ENCODE peak calls at places on chromosomes 4 and X, in five cellular contexts. V is H1, G is K562, A is GM12878, L is HepG2. U is an unnamed sample.
A peak's percentile ranks its signal among the peaks of the same experiment; 100 is the strongest.

GRCh38 chr4:40915318-40916217 is 165.8 kb downstream of the NSUN7 start:
- DNase-seq in V (no peak), G (no peak), A (no peak), L (no peak), U (no peak)

GRCh38 chr4:2273221-2273620 is 11.3 kb upstream of the MXD4 start:
- DNase-seq in V (no peak), G (no peak), A (no peak), L (no peak), U (no peak)

GRCh38 chrX:43677993-43678392 is 21.9 kb downstream of the MAOA start:
- DNase-seq in V (no peak), G (no peak), A (no peak), L (no peak), U (no peak)

GRCh38 chr4:113675731-113676707 is 85.5 kb downstream of the CAMK2D start:
- DNase-seq in V (no peak), G (no peak), A (no peak), L (peak; percentile 21), U (no peak)

GRCh38 chr4:139301821-139302611 is at the start of gene NDUFC1:
- DNase-seq in V (peak; percentile 75), G (peak; percentile 52), A (peak; percentile 41), L (peak; percentile 52), U (no peak)

GRCh38 chrX:103215037-103215767 is at the start of gene BEX4:
- DNase-seq in V (peak; percentile 84), G (peak; percentile 85), A (no peak), L (no peak), U (peak; percentile 6)

GRCh38 chr4:3652586-3652985 is 113.6 kb upstream of the ADRA2C start:
- DNase-seq in V (no peak), G (no peak), A (no peak), L (no peak), U (no peak)

GRCh38 chrX:153973127-153974002 is 811 bp downstream of the TMEM187 start:
- DNase-seq in V (no peak), G (no peak), A (no peak), L (peak; percentile 40), U (no peak)

GRCh38 chr4:112515278-112516075 is 503 bp downstream of the NEUROG2 start:
- DNase-seq in V (peak; percentile 79), G (peak; percentile 41), A (no peak), L (no peak), U (no peak)

GRCh38 chrX:13750812-13751211 is 16.3 kb downstream of the OFD1 start:
- DNase-seq in V (no peak), G (no peak), A (no peak), L (no peak), U (no peak)

GRCh38 chr4:83189631-83190136 is 75.2 kb upstream of the PLAC8 start:
- DNase-seq in V (no peak), G (no peak), A (no peak), L (peak; percentile 92), U (no peak)

GRCh38 chr4:128830906-128831525 is 21.5 kb downstream of the JADE1 start:
- DNase-seq in V (no peak), G (no peak), A (no peak), L (no peak), U (no peak)

GRCh38 chrX:63128509-63128908 is 222.6 kb downstream of the SPIN4 start:
- DNase-seq in V (peak; percentile 43), G (no peak), A (peak; percentile 53), L (peak; percentile 11), U (peak; percentile 16)

GRCh38 chr4:183130328-183131155 is 31.5 kb downstream of the WWC2 start:
- DNase-seq in V (no peak), G (no peak), A (no peak), L (no peak), U (no peak)
- H3K4me3 ChIP-seq in V (no peak overlapping the region), G (no peak overlapping the region), A (no peak overlapping the region), L (no peak overlapping the region), U (no peak overlapping the region)

DNA sequence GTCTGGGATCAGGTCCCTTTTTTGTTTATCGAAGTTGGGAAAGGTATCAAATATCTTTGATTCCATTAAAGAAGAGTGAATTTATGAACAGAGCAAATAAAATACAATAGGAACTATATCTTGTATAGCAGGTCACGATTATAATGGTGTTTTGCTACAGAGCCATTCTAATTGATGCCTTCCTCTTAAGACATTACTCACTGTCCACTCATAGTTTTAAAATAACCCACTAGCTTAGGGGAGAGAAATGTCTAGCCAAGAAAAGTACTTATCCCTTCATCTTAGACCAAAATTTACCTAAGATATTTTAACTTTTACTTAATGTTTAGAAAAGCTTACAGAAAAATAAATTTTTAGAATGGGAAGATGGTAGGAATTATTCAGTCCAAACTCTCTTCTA is 112.0 kb upstream of the PABPC4L start:
- DNase-seq in V (no peak), G (no peak), A (no peak), L (no peak), U (no peak)
- TF ChIP-seq SP1 in V (no peak), G (no peak), A (no peak), L (no peak), U (no peak)

DNA sequence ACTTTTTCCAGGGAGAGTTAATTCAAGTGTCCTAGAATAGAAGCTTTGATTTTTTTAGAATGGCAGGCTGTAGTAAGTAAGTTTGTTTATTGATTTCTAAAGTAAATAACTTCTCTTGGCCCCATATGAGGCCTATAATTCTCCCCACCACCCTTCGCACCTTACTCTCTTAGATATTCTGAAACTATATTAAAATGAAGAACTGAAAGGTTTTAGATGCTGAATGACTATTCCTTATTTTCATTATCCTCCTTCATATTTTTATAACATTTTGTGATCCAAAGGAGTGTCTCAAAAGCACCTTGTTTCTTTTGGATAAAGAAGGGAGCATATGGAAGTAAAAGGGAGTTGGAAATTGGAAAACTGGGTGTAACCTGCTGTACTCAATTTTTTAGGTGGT is 70.3 kb downstream of the IRS4 start:
- DNase-seq in V (no peak), G (no peak), A (no peak), L (no peak), U (no peak)
- TF ChIP-seq RAD21 in V (no peak), G (no peak), A (no peak), L (no peak), U (no peak)

GRCh38 chrX:54808109-54808604 is 612 bp downstream of the MAGED2 start:
- DNase-seq in V (peak; percentile 80), G (peak; percentile 55), A (no peak), L (peak; percentile 2), U (peak; percentile 6)

GRCh38 chrX:54811301-54811885 is 3.8 kb downstream of the MAGED2 start:
- DNase-seq in V (no peak), G (no peak), A (no peak), L (no peak), U (no peak)

GRCh38 chrX:54812306-54812705 is 4.8 kb downstream of the MAGED2 start:
- DNase-seq in V (no peak), G (no peak), A (no peak), L (no peak), U (no peak)

GRCh38 chrX:54808605-54809483 is 1.3 kb downstream of the MAGED2 start:
- DNase-seq in V (peak; percentile 90), G (peak; percentile 95), A (peak; percentile 92), L (peak; percentile 92), U (peak; percentile 87)

DNA sequence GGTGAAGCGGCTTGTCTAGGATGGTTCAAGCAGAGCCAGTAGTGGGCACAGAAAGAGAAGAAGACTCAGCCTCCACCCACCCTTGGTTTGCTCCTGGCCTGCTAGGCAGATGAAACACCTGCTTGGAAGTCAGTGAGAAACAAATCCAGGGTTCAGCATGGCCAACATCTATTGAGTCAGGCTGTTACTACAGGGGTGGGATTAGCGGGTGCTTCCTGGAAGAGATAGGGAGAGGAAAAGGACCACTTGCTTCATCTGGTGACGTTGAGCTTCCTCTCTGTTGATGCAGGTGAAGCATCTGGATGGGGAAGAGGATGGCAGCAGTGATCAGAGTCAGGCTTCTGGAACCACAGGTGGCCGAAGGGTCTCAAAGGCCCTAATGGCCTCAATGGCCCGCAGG is 3.0 kb downstream of the MAGED2 start:
- DNase-seq in V (no peak), G (no peak), A (no peak), L (no peak), U (no peak)
- H3K4me3 ChIP-seq in V (no peak overlapping the region), G (no peak overlapping the region), A (no peak overlapping the region), L (peak overlapping the region; percentile 73), U (no peak overlapping the region)

GRCh38 chr4:7166981-7167700 is 25.2 kb upstream of the SORCS2 start:
- DNase-seq in V (no peak), G (no peak), A (no peak), L (no peak), U (no peak)

GRCh38 chr4:7169134-7169533 is 23.2 kb upstream of the SORCS2 start:
- DNase-seq in V (no peak), G (no peak), A (no peak), L (no peak), U (no peak)

GRCh38 chr4:7166286-7166685 is 26.1 kb upstream of the SORCS2 start:
- DNase-seq in V (no peak), G (no peak), A (no peak), L (no peak), U (no peak)

GRCh38 chr4:7168106-7168505 is 24.2 kb upstream of the SORCS2 start:
- DNase-seq in V (no peak), G (no peak), A (no peak), L (no peak), U (no peak)

GRCh38 chr4:7167706-7168105 is 24.6 kb upstream of the SORCS2 start:
- DNase-seq in V (no peak), G (no peak), A (no peak), L (peak; percentile 40), U (no peak)
- TF ChIP-seq SP1 in V (no peak), G (no peak), A (no peak), L (no peak), U (no peak)

GRCh38 chr4:8642651-8643321 is 50.2 kb downstream of the CPZ start:
- DNase-seq in V (no peak), G (no peak), A (no peak), L (no peak), U (no peak)

GRCh38 chr4:8643986-8644385 is 51.4 kb downstream of the CPZ start:
- DNase-seq in V (peak; percentile 44), G (no peak), A (no peak), L (no peak), U (no peak)

GRCh38 chr4:8641931-8642650 is 49.5 kb downstream of the CPZ start:
- DNase-seq in V (no peak), G (no peak), A (no peak), L (no peak), U (no peak)

GRCh38 chr4:8644461-8644891 is 51.9 kb downstream of the CPZ start:
- DNase-seq in V (no peak), G (no peak), A (no peak), L (no peak), U (no peak)

GRCh38 chr4:8643441-8643840 is 50.9 kb downstream of the CPZ start:
- DNase-seq in V (peak; percentile 30), G (no peak), A (no peak), L (no peak), U (no peak)
- TF ChIP-seq RAD21 in V (no peak), G (no peak), A (no peak), L (no peak), U (no peak)

U was measured in HCT116.